ENCODE peak calls at places on chromosomes 16 and 17, in eight cellular contexts. H is sigmoid colon, L is foreskin fibroblast, K is astrocyte of the cerebellum, N is HFFc6, M is Peyer's patch, W is endodermal cell, V is breast epithelium. C is an unnamed sample.

GRCh38 chr17:11986179-11986938 is 10.9 kb downstream of the ZNF18 start:
- DNase-seq in H (no peak), L (no peak), K (peak), N (no peak), M (no peak), W (peak), V (no peak), C (no peak)

GRCh38 chr16:30437511-30438046 is 7.7 kb upstream of the DCTPP1 start:
- DNase-seq in H (no peak), L (no peak), K (no peak), N (no peak), M (no peak), W (peak), V (no peak), C (no peak)

GRCh38 chr17:7479389-7480192 is at the start of gene ZBTB4:
- DNase-seq in H (peak), L (no peak), K (no peak), N (peak), M (peak), W (peak), V (no peak), C (peak)

GRCh38 chr16:87729266-87729954 is 36.4 kb downstream of the KLHDC4 start:
- DNase-seq in H (no peak), L (no peak), K (no peak), N (no peak), M (peak), W (no peak), V (no peak), C (no peak)

GRCh38 chr16:49693445-49693844 is 162.5 kb downstream of the ZNF423 start:
- DNase-seq in H (no peak), L (no peak), K (no peak), N (no peak), M (no peak), W (peak), V (no peak), C (no peak)

GRCh38 chr17:45743626-45744326 is 40.3 kb upstream of the CRHR1 start:
- DNase-seq in H (peak), L (no peak), K (no peak), N (no peak), M (no peak), W (no peak), V (no peak), C (no peak)

GRCh38 chr16:69201787-69202186 is 14.8 kb downstream of the SNTB2 start:
- DNase-seq in H (no peak), L (no peak), K (no peak), N (no peak), M (no peak), W (no peak), V (no peak), C (no peak)

GRCh38 chr16:24939224-24939623 is 75.9 kb downstream of the ARHGAP17 start:
- DNase-seq in H (no peak), L (no peak), K (no peak), N (no peak), M (no peak), W (no peak), V (no peak), C (no peak)

GRCh38 chr16:49698931-49699715 is 156.8 kb downstream of the ZNF423 start:
- DNase-seq in H (peak), L (no peak), K (no peak), N (no peak), M (no peak), W (peak), V (no peak), C (no peak)

GRCh38 chr17:19672009-19672837 is 23.7 kb downstream of the ALDH3A2 start:
- DNase-seq in H (no peak), L (peak), K (no peak), N (no peak), M (no peak), W (no peak), V (no peak), C (peak)

GRCh38 chr17:73189417-73190099 is 3.3 kb upstream of the COG1 start:
- DNase-seq in H (no peak), L (peak), K (peak), N (peak), M (no peak), W (peak), V (no peak), C (peak)

GRCh38 chr16:70508752-70509151 is 14.6 kb downstream of the COG4 start:
- DNase-seq in H (no peak), L (no peak), K (no peak), N (no peak), M (no peak), W (no peak), V (no peak), C (peak)

GRCh38 chr17:17663160-17664072 is 17.8 kb upstream of the RAI1 start:
- DNase-seq in H (peak), L (peak), K (peak), N (peak), M (peak), W (peak), V (no peak), C (peak)

GRCh38 chr17:60398227-60398959 is 6.5 kb upstream of the USP32 start:
- DNase-seq in H (no peak), L (no peak), K (no peak), N (no peak), M (peak), W (no peak), V (no peak), C (no peak)

GRCh38 chr17:40511667-40512221 is 10.3 kb upstream of the TNS4 start:
- DNase-seq in H (peak), L (no peak), K (no peak), N (no peak), M (no peak), W (peak), V (no peak), C (no peak)

GRCh38 chr16:11481987-11482386 is 104.7 kb downstream of the LITAF start:
- DNase-seq in H (no peak), L (peak), K (no peak), N (no peak), M (no peak), W (no peak), V (no peak), C (peak)

GRCh38 chr17:62163847-62164246 is 98.8 kb upstream of the MED13 start:
- DNase-seq in H (no peak), L (no peak), K (no peak), N (no peak), M (no peak), W (peak), V (no peak), C (no peak)

GRCh38 chr16:29834079-29834478 is 13.8 kb downstream of the MVP start:
- DNase-seq in H (no peak), L (no peak), K (no peak), N (no peak), M (no peak), W (no peak), V (no peak), C (no peak)

GRCh38 chr17:57985675-57985974 is 2.4 kb downstream of the VEZF1 start:
- DNase-seq in H (no peak), L (peak), K (no peak), N (peak), M (no peak), W (no peak), V (no peak), C (peak)

GRCh38 chr17:80850109-80850508 is 141.5 kb upstream of the CHMP6 start:
- DNase-seq in H (peak), L (no peak), K (no peak), N (no peak), M (no peak), W (no peak), V (no peak), C (no peak)

GRCh38 chr17:55549140-55549539 is 37.9 kb upstream of the SMIM36 start:
- DNase-seq in H (no peak), L (peak), K (no peak), N (no peak), M (no peak), W (peak), V (no peak), C (peak)

GRCh38 chr16:49183911-49184310 is 97.7 kb downstream of the CBLN1 start:
- DNase-seq in H (no peak), L (no peak), K (no peak), N (no peak), M (no peak), W (peak), V (no peak), C (no peak)

DNA sequence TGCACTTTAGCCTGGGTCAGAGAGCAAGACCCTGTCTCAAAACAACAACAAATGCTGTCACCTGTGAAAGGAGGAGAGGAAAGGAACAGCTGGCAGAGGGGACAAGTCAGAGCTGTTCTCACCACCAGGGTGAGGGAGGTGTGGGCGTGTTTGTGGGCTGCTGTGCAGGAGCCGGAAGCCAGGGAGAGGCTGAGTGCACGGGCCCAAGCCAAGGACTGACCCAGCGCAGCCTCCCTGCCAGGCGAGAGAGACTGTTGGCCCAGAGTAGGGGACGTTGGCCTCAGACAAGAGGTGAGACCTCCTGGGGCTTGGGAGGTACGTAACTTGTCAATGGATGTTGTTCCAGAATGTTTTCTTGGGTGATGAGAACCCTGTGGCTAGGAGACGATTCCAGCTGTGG is 10.7 kb downstream of the SPNS2 start:
- DNase-seq in H (peak), L (no peak), K (peak), N (no peak), M (no peak), W (no peak), V (peak), C (no peak)
- TF ChIP-seq CTCF in H (no peak), L (no peak), K (no peak), N (no peak), M (no peak), W (peak), V (no peak), C (no peak)

DNA sequence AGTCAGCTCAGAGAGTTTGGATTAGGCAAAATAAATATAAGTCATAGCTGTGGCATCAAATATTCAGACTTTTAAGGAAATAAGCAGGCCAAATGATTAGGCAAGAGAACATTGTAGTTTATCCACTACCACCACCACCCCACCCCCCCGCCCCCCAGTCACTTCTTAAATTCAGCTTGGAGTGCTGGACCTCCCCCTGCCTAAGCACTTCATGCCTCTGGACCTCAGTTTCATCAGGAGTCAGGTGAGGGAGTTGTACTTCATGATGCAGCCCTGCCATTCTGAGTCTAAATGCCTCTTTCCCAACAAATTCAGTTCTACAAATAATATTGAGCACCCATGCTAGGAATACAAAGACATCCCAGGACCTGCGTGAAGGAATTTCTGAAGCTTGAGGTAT is 2.0 kb downstream of the POLR2C start:
- DNase-seq in H (no peak), L (no peak), K (no peak), N (no peak), M (no peak), W (no peak), V (no peak), C (no peak)
- TF ChIP-seq CTCF in H (no peak), L (no peak), K (no peak), N (no peak), M (no peak), W (no peak), V (no peak), C (no peak)

DNA sequence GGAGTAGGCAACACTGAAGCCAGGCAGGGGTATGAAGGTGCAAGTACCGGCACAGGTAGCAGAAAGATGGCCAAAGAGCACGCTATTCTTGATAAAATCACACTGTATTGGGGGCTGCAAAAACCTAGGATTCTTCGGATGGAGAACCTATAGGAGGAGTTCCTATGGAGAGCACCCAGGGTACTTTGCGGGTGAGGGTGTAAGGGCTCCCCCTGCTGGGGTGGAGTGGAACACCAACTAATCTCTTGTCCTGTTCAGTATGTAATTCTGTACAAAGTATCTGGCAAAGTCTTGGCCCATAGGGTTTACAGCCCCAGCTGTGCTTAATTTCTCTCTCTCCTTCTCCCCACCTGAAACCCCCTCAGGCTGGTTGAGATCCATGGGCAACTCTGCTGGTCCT is 393.1 kb upstream of the ASIC2 start:
- DNase-seq in H (no peak), L (no peak), K (no peak), N (no peak), M (no peak), W (peak), V (no peak), C (no peak)
- TF ChIP-seq CTCF in H (no peak), L (peak), K (no peak), N (peak), M (no peak), W (peak), V (no peak), C (no peak)

GRCh38 chr17:35660902-35661301 is 70.5 kb upstream of the RASL10B start:
- DNase-seq in H (no peak), L (no peak), K (no peak), N (no peak), M (no peak), W (no peak), V (no peak), C (peak)
- TF ChIP-seq CTCF in H (no peak), L (no peak), K (no peak), N (no peak), M (no peak), W (peak), V (no peak), C (peak)

DNA sequence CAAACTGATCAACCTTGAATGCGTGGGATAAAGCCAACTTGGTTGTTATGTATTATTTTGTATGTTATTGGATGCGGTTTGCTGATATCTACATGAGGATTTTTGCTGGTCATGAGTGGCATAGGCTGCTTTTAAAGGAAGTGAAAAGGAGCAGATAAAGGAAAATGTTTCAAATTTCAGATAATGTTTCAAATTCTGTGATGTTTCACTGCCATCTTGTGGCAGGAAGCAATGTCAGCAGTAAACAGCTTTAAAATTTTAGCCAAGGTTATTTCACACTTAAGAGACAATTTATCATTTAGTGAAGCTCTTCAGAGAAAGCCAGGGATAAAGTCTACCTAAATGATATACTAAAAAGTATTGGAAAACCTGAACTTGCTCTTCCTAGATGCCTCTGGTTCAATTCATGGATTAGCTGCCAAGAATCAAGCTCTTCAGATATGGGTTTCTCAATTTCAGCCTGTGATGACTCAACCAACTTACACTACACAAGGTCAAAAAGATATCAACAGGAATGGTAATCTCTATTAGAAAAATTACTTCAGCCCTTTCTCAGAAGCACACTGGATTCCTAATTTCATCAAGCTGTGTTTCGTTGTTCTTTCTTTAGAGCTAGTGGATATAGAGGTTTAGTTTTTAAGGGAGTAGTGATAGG is 136.0 kb upstream of the C17orf78 start:
- DNase-seq in H (no peak), L (peak), K (peak), N (peak), M (no peak), W (no peak), V (no peak), C (peak)
- TF ChIP-seq CTCF in H (peak), L (peak), K (peak), N (peak), M (no peak), W (peak), V (peak), C (peak)

GRCh38 chr16:67456383-67457140 is 24.4 kb downstream of the ATP6V0D1 start:
- DNase-seq in H (peak), L (peak), K (peak), N (peak), M (no peak), W (peak), V (peak), C (peak)
- TF ChIP-seq CTCF in H (peak), L (peak), K (peak), N (peak), M (no peak), W (peak), V (peak), C (peak)

GRCh38 chr16:2429771-2430663 is 770 bp downstream of the CCNF start:
- DNase-seq in H (no peak), L (no peak), K (no peak), N (no peak), M (no peak), W (peak), V (no peak), C (peak)
- TF ChIP-seq CTCF in H (no peak), L (peak), K (peak), N (no peak), M (no peak), W (peak), V (peak), C (peak)

DNA sequence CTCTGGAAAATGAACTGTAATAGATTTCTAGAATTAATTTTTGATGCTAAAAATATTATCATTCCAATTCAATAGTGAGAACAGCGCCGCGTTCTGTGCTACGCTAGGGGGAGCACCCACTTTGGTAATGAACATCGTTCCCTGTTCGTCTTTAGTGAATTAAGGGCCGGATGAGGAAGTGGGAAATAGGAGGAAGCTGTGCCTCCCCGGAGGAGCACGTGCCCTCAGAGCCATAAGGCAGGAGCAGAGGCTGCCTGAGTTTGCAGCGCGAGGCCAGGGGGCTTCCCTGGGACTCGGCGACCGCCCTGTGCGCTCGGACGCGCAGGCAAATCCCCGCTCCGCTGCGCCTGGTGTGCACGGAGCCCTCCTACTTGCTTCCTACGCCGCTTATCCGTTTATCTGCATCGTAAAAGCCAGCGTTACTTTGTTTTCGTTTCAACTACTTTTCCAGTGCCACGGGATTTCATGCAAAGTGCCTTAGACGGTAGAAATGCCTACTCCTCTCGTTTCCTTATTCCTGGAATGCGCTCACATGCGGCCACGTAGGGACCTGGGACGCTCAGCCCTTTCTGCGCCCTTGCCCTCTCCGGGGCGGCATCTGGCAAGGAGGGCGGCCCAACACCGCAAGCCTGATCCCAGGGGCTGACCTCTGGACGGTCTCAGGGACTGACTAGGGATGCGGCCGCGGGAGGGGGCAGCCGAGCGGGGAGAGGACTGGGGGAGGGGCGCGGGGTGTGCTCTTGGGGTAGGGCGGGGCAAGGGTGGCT is 76.4 kb downstream of the KCNJ12 start:
- DNase-seq in H (peak), L (peak), K (peak), N (peak), M (peak), W (peak), V (peak), C (peak)
- TF ChIP-seq CTCF in H (peak), L (peak), K (peak), N (peak), M (no peak), W (peak), V (peak), C (peak)